ENCODE peak calls at places on chromosome 2, in six cellular contexts. Q is breast epithelium, X is GM23338, H is GM12878, K is K562, C is endothelial cell of umbilical vein. Y is an unnamed sample. For H3K36me3, the result is how much of the 10 kb centered on the place peaks cover.

GRCh38 chr2:15364561-15364960 is 196.6 kb downstream of the NBAS start:
- DNase-seq in Q (no peak), X (no peak), H (no peak), K (no peak), C (no peak), Y (no peak)

GRCh38 chr2:7378642-7379041 is 461.4 kb downstream of the RNF144A start:
- DNase-seq in Q (no peak), X (no peak), H (no peak), K (no peak), C (no peak), Y (no peak)

GRCh38 chr2:18889565-18890332 is 300.4 kb upstream of the NT5C1B start:
- DNase-seq in Q (no peak), X (no peak), H (no peak), K (no peak), C (no peak), Y (no peak)

GRCh38 chr2:239378918-239379640 is 21.7 kb downstream of the HDAC4 start:
- DNase-seq in Q (peak), X (no peak), H (no peak), K (no peak), C (no peak), Y (no peak)

GRCh38 chr2:113217455-113218282 is 43.9 kb downstream of the PSD4 start:
- DNase-seq in Q (no peak), X (no peak), H (no peak), K (no peak), C (peak), Y (no peak)

GRCh38 chr2:204108301-204108700 is 171.7 kb downstream of the ICOS start:
- DNase-seq in Q (no peak), X (peak), H (no peak), K (peak), C (peak), Y (no peak)

GRCh38 chr2:233450854-233451575 is 96.7 kb downstream of the DGKD start:
- DNase-seq in Q (peak), X (no peak), H (no peak), K (no peak), C (no peak), Y (no peak)

GRCh38 chr2:74050153-74050552 is 65.4 kb downstream of the TET3 start:
- DNase-seq in Q (no peak), X (no peak), H (no peak), K (no peak), C (no peak), Y (no peak)

GRCh38 chr2:221570321-221571107 is 1.6 kb downstream of the EPHA4 start:
- DNase-seq in Q (no peak), X (peak), H (no peak), K (no peak), C (peak), Y (no peak)

GRCh38 chr2:207083361-207084080 is 82.2 kb downstream of the KLF7 start:
- DNase-seq in Q (no peak), X (no peak), H (no peak), K (no peak), C (no peak), Y (no peak)

GRCh38 chr2:218285604-218286003 is 6.7 kb downstream of the TMBIM1 start:
- DNase-seq in Q (peak), X (no peak), H (no peak), K (no peak), C (no peak), Y (no peak)

GRCh38 chr2:45612741-45613140 is 1.7 kb upstream of the SRBD1 start:
- DNase-seq in Q (no peak), X (no peak), H (no peak), K (no peak), C (no peak), Y (no peak)

GRCh38 chr2:60998628-60999545 is 18.6 kb upstream of the PEX13 start:
- DNase-seq in Q (no peak), X (peak), H (no peak), K (peak), C (peak), Y (no peak)

GRCh38 chr2:188146888-188147287 is 144.8 kb upstream of the GULP1 start:
- DNase-seq in Q (no peak), X (no peak), H (no peak), K (no peak), C (no peak), Y (no peak)

GRCh38 chr2:239598732-239599090 is 197.9 kb upstream of the HDAC4 start:
- DNase-seq in Q (peak), X (no peak), H (no peak), K (no peak), C (no peak), Y (no peak)

GRCh38 chr2:226776104-226776503 is 23.5 kb downstream of the IRS1 start:
- DNase-seq in Q (no peak), X (no peak), H (no peak), K (no peak), C (no peak), Y (no peak)

GRCh38 chr2:226782092-226782713 is 17.4 kb downstream of the IRS1 start:
- DNase-seq in Q (no peak), X (no peak), H (no peak), K (no peak), C (no peak), Y (no peak)

GRCh38 chr2:226783885-226784284 is 15.7 kb downstream of the IRS1 start:
- DNase-seq in Q (no peak), X (no peak), H (no peak), K (no peak), C (no peak), Y (no peak)

GRCh38 chr2:226777611-226778010 is 22.0 kb downstream of the IRS1 start:
- DNase-seq in Q (no peak), X (peak), H (no peak), K (no peak), C (no peak), Y (no peak)

GRCh38 chr2:226781471-226781870 is 18.1 kb downstream of the IRS1 start:
- DNase-seq in Q (no peak), X (peak), H (no peak), K (no peak), C (no peak), Y (no peak)
- H3K36me3 ChIP-seq in Q (under half), X (under half), H (under half), K (under half), C (under half), Y (under half)

GRCh38 chr2:205947621-205948495 is 138.1 kb downstream of the INO80D start:
- DNase-seq in Q (no peak), X (peak), H (no peak), K (peak), C (peak), Y (no peak)
- TF ChIP-seq POLR2AphosphoS5 in Q (peak), X (no peak), H (no peak), K (no peak), C (no peak), Y (no peak)

DNA sequence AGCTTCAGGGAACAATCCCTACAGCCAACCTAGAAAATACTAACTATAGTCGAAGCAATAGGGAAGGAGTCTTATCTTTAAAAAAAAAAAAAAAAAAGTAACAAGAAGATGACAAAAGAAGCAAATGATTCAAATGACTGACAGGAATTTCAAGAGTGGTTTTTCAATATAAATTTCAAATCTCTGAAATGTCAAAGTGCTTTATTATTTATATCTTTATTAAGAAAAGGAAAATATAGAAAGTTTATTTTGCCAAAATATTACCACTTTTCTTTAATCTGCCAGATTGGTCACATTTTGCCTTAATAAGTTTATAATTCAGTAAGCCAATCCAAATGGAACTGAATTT is 63.5 kb upstream of the HNRNPA3 start:
- DNase-seq in Q (no peak), X (no peak), H (no peak), K (no peak), C (no peak), Y (no peak)
- TF ChIP-seq CTCF in Q (no peak), X (no peak), H (no peak), K (no peak), C (no peak), Y (peak)

GRCh38 chr2:64574871-64575270 is 50.7 kb downstream of the AFTPH start:
- DNase-seq in Q (no peak), X (no peak), H (no peak), K (no peak), C (no peak), Y (no peak)
- H3K36me3 ChIP-seq in Q (under half), X (under half), H (under half), K (under half), C (under half), Y (under half)

GRCh38 chr2:86298411-86299390 is 38.7 kb downstream of the REEP1 start:
- DNase-seq in Q (no peak), X (peak), H (no peak), K (no peak), C (peak), Y (no peak)
- TF ChIP-seq POLR2AphosphoS5 in Q (no peak), X (no peak), H (no peak), K (no peak), C (no peak), Y (no peak)

GRCh38 chr2:163887182-163887581 is 151.4 kb upstream of the FIGN start:
- DNase-seq in Q (no peak), X (no peak), H (no peak), K (no peak), C (no peak), Y (no peak)
- TF ChIP-seq CTCF in Q (no peak), X (peak), H (peak), K (no peak), C (no peak), Y (peak)

DNA sequence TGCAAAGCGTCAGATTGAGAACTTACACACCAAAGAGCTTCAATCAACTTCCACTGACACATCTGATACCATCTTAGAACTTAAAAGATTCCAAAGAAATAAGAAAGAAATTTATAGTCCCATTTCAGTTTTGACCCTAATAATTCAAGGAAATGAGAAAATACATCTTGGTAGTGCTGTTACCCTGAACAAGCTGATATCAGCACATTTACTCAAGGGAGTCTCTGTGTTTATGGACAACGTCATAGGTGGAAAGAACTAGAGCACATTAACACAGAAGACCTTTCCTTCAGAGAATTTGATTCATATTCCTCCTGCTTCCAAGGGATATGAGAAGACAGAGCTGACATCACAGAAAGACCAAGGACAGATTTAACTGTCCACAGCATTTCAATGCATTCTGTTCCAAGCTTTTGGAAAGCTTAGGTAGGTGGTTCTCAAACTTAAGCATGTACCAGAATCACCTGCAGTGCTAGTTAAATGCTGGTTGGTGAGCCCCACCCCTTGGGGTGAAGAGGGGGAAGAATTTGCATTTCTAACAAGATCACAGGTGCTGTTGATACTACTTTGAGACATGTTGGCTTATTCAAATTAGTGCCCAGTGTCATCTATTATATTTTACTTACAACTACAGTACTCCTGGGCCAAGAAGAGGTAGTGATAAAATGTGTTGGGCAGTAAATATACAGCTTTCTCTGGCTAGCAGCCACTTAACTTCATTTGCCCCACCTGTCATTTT is 59.8 kb downstream of the LDAH start:
- DNase-seq in Q (no peak), X (no peak), H (no peak), K (no peak), C (no peak), Y (no peak)
- H3K36me3 ChIP-seq in Q (under half), X (under half), H (under half), K (under half), C (under half), Y (under half)

GRCh38 chr2:65612654-65613053 is 180.3 kb upstream of the SPRED2 start:
- DNase-seq in Q (no peak), X (peak), H (no peak), K (no peak), C (no peak), Y (no peak)
- TF ChIP-seq POLR2AphosphoS5 in Q (no peak), X (no peak), H (no peak), K (no peak), C (no peak), Y (no peak)

DNA sequence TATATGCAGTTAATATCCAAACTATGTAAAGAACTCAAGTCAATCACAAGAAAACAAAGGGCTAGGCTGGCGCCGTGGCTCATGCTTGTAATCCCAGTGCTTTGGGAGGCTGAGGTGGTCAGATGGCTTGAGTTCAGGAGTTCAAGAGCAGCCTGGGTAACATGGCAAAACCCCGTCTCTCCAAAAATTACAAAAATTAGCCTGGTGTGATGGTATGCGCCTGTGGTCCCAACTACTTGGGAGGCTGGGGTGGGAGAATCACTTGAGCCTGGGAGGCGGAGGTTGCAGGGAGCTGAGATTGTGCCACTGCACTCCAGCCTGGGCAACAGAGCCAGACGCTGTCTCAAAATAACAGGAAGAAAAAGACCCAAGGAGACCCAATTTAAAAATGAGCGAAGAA is 91.9 kb upstream of the ALKAL2 start:
- DNase-seq in Q (no peak), X (no peak), H (no peak), K (no peak), C (no peak), Y (no peak)
- TF ChIP-seq CTCF in Q (no peak), X (no peak), H (no peak), K (no peak), C (no peak), Y (no peak)

DNA sequence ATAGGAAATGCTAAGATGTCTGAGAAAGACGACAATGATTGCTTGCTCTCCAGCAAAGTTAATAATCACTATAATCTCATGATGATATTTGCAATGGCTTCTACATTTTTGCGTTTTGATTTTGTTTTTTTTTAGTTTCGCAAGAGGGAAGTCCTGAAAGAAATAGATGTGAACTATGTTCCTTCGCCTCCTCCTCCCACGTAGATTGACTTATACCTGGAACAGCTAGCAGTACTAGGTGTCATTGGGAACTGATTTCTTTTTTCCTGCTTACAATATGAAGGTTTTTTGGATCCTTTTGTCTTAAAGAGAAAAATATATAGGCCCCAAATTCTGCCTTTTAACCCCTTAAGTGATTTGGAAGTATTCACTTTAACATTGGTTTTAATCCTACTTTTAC is 26.7 kb downstream of the ITPRID2 start:
- DNase-seq in Q (no peak), X (no peak), H (no peak), K (no peak), C (no peak), Y (no peak)
- H3K36me3 ChIP-seq in Q (under half), X (under half), H (under half), K (half or more), C (under half), Y (half or more)

Y was measured in Panc1.